ENCODE peak calls at places on chromosomes 7 and 10, in four cellular contexts. V is CD4-positive, CD25-positive, alpha-beta regulatory T cell; K is aorta; O is dorsolateral prefrontal cortex. M is an unnamed sample.

GRCh38 chr7:90900640-90901353 is 304.7 kb downstream of the CDK14 start:
- DNase-seq in V (no peak), K (no peak), O (no peak), M (no peak)

GRCh38 chr10:31782701-31783100 is 145.9 kb downstream of the ARHGAP12 start:
- DNase-seq in V (no peak), K (no peak), O (no peak), M (no peak)

GRCh38 chr7:151860771-151861170 is 16.1 kb downstream of the PRKAG2 start:
- DNase-seq in V (no peak), K (peak; percentile 48), O (no peak), M (no peak)

GRCh38 chr7:138185132-138185908 is 109.1 kb downstream of the AKR1D1 start:
- DNase-seq in V (no peak), K (no peak), O (no peak), M (no peak)

GRCh38 chr7:15862781-15863165 is 176.3 kb upstream of the MEOX2 start:
- DNase-seq in V (no peak), K (no peak), O (no peak), M (no peak)

GRCh38 chr7:149733554-149734513 is 39.6 kb downstream of the ZNF467 start:
- DNase-seq in V (no peak), K (no peak), O (no peak), M (no peak)

GRCh38 chr10:132325969-132326889 is 5.8 kb upstream of the LRRC27 start:
- DNase-seq in V (no peak), K (peak; percentile 28), O (no peak), M (no peak)

GRCh38 chr7:106561657-106562411 is 99.1 kb downstream of the CCDC71L start:
- DNase-seq in V (no peak), K (no peak), O (no peak), M (no peak)

GRCh38 chr7:20269726-20270125 is 52.5 kb upstream of the MACC1 start:
- DNase-seq in V (no peak), K (no peak), O (no peak), M (no peak)

GRCh38 chr7:129769400-129769774 is 157.9 kb downstream of the NRF1 start:
- DNase-seq in V (no peak), K (no peak), O (no peak), M (no peak)

GRCh38 chr10:13776861-13777301 is 190.1 kb downstream of the PRPF18 start:
- DNase-seq in V (no peak), K (no peak), O (no peak), M (no peak)

DNA sequence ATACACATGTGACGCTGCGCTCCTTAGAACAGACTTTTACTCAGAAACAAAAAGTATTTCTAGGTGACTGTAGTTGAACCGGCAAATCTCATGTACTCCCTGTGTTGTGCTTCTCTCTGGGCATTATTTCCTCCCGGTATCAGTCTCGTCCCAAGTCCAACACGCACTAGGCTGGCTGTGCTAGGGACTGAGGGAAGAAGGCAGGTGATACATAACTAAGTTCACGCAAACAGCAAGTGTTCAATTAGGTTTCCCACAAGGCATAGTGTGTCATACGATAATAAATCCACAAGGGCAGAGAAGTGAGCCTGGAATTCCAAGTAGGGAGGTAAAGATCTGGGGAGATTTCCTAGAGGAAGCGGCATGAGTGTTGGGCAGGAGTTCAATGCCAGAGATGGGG is 20.4 kb downstream of the FAM53B start:
- DNase-seq in V (no peak), K (no peak), O (no peak), M (no peak)
- H3K4me3 ChIP-seq in V (peak overlapping the region; percentile 63), K (no peak overlapping the region), O (no peak overlapping the region), M (peak overlapping the region; percentile 28)

DNA sequence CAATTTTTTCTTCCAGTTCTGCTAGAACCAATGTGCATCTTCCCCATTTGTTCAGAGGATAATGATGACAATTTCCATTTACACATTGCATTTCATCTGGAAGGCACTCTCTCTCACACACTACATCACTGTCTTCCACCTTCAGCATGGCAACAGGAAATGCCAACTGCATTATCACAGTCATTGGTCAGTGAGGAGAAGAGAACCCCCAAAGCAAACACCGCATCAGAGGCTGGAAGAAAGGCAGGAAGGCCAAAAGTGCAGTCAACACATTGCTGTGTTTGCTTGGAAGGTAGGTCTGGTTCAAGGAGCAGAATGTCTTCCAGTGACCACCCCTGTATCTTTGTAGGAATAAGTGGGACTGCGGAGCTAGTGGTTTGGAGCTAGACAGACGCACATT is 192.2 kb upstream of the RHOBTB1 start:
- DNase-seq in V (no peak), K (no peak), O (no peak), M (no peak)
- H3K27ac ChIP-seq in V (no peak overlapping the region), K (no peak overlapping the region), O (no peak overlapping the region), M (no peak overlapping the region)

GRCh38 chr7:99825873-99826272 is 1.9 kb upstream of the CYP3A43 start:
- DNase-seq in V (no peak), K (no peak), O (no peak), M (no peak)

GRCh38 chr7:99827040-99827778 is 604 bp upstream of the CYP3A43 start:
- DNase-seq in V (no peak), K (no peak), O (no peak), M (no peak)

GRCh38 chr7:99825451-99825850 is 2.4 kb upstream of the CYP3A43 start:
- DNase-seq in V (no peak), K (no peak), O (no peak), M (no peak)

GRCh38 chr7:99822731-99823718 is 4.8 kb upstream of the CYP3A43 start:
- DNase-seq in V (no peak), K (no peak), O (no peak), M (no peak)

DNA sequence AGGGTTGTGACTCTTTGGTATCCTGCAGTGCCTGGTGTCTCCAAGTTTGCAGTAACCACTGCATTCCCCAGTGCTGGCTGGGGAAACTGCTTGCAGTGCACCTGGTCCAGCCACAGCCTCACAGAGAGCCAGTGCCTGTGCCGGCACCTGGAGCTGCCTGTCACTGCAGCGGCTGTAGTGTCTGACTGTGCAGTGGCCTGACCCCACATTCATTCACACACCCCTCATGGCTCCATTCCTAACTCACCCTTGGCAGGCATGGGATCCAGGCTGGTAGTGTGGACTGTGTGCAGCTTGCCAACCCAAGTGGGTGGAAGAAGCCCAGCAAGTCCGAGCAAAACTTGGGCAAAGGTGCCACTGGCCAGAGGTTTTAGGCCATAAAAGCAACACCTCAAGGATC is 3.7 kb upstream of the CYP3A43 start:
- DNase-seq in V (no peak), K (no peak), O (no peak), M (no peak)
- H3K4me3 ChIP-seq in V (no peak overlapping the region), K (no peak overlapping the region), O (no peak overlapping the region), M (no peak overlapping the region)

GRCh38 chr7:37534893-37535610 is 86.4 kb upstream of the ELMO1 start:
- DNase-seq in V (no peak), K (no peak), O (no peak), M (no peak)
- H3K27ac ChIP-seq in V (no peak overlapping the region), K (no peak overlapping the region), O (no peak overlapping the region), M (no peak overlapping the region)

GRCh38 chr10:5968037-5968680 is 9.2 kb downstream of the IL15RA start:
- DNase-seq in V (no peak), K (peak; percentile 58), O (no peak), M (no peak)
- H3K4me3 ChIP-seq in V (no peak overlapping the region), K (no peak overlapping the region), O (no peak overlapping the region), M (no peak overlapping the region)

GRCh38 chr7:128215281-128215680 is 25.8 kb upstream of the LEP start:
- DNase-seq in V (no peak), K (no peak), O (no peak), M (no peak)

GRCh38 chr7:128214463-128214862 is 26.6 kb upstream of the LEP start:
- DNase-seq in V (no peak), K (no peak), O (no peak), M (no peak)

GRCh38 chr7:128217030-128217805 is 23.9 kb upstream of the LEP start:
- DNase-seq in V (no peak), K (peak; percentile 76), O (no peak), M (no peak)

GRCh38 chr7:128217972-128218652 is 23.0 kb upstream of the LEP start:
- DNase-seq in V (no peak), K (peak; percentile 9), O (no peak), M (no peak)

DNA sequence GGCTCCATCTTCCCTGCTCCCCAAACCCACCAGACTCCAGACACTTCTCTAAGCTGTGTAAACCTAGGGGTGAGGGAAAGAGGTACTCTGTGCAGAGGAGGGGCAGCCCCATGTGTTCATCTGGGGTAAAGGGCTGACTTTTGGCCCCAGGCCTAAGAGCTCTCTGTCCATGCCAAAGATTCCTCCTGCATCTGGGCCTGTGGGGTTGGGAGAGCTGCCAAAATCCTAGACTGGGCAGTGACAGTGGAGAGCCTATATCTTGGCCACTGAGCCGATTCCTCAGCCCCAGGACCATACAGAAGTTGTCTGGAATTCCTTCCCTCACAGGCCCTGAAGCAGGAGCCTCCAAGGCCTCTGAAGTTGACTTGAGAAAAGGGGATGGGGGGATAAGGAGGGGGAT is 25.3 kb upstream of the LEP start:
- DNase-seq in V (no peak), K (peak; percentile 40), O (no peak), M (no peak)
- H3K27ac ChIP-seq in V (no peak overlapping the region), K (no peak overlapping the region), O (no peak overlapping the region), M (no peak overlapping the region)

DNA sequence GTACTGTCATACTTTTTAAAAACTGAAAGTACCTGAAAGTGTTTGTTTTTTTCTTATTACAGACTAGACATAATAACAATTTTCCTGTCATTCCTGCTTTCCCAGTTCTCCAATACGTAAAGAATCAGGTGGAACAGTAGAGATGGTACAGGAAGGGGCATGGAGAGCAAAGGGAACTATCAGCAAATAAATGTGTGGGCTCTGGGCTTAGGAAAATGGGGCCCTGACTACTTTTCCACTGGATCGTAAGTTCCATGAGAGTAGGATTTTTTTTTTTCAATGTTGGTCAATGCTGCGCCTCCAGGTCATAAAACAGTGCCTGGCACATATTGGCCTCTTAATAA is 15.2 kb upstream of the FAS start:
- DNase-seq in V (no peak), K (no peak), O (no peak), M (no peak)
- H3K4me3 ChIP-seq in V (peak overlapping the region; percentile 98), K (peak overlapping the region; percentile 66), O (peak overlapping the region; percentile 53), M (peak overlapping the region; percentile 53)

GRCh38 chr7:154905615-154906014 is 97.3 kb downstream of the PAXIP1 start:
- DNase-seq in V (no peak), K (peak; percentile 36), O (no peak), M (no peak)
- H3K27ac ChIP-seq in V (no peak overlapping the region), K (no peak overlapping the region), O (no peak overlapping the region), M (no peak overlapping the region)

GRCh38 chr7:42237162-42237821 is at the start of gene GLI3:
- DNase-seq in V (no peak), K (peak; percentile 94), O (peak; percentile 32), M (no peak)
- H3K4me3 ChIP-seq in V (no peak within 1 kb of the TSS), K (peak within 1 kb of the TSS; percentile 86), O (peak within 1 kb of the TSS; percentile 83), M (peak within 1 kb of the TSS; percentile 25)

DNA sequence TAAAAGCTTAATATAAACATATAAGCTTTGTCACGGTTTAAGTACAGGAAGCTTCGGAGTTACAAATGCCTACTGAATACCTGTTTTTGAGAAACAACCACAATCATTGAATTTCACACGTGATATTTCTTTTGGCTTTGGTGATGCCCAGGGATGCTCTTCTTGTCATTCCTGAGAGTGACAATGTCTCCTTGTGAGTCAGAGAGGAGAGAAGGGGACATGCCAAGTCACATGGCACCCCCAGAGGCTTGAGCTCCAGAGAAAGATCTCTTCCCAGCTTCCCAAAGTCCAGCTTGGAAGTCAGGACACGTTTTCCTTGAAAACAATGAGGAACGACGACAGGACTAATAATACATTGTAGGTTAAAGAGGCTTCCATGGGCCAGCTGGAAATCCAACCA is 242.4 kb downstream of the ARHGAP21 start:
- DNase-seq in V (no peak), K (no peak), O (no peak), M (no peak)
- H3K27ac ChIP-seq in V (no peak overlapping the region), K (no peak overlapping the region), O (no peak overlapping the region), M (no peak overlapping the region)